ENCODE peak calls at places on chromosomes 4 and X, in ten cellular contexts. One of them, this sample, is unnamed.

GRCh38 chr4:26717332-26717731 is 133.4 kb downstream of the TBC1D19 start:
- DNase-seq in GM23248: peak
- DNase-seq in AG04450: peak
- DNase-seq in RWPE2: no peak
- DNase-seq in tibial artery: no peak
- DNase-seq in CD4-positive, CD25-positive, alpha-beta regulatory T cell: no peak
- DNase-seq in cardiac fibroblast: peak
- DNase-seq in AG09309: peak
- DNase-seq in AG10803: peak
- DNase-seq in SJSA1: peak
- DNase-seq in this sample: no peak

GRCh38 chrX:114959729-114960128 is 57.7 kb downstream of the IL13RA2 start:
- DNase-seq in GM23248: peak
- DNase-seq in AG04450: no peak
- DNase-seq in RWPE2: no peak
- DNase-seq in tibial artery: no peak
- DNase-seq in CD4-positive, CD25-positive, alpha-beta regulatory T cell: no peak
- DNase-seq in cardiac fibroblast: peak
- DNase-seq in AG09309: no peak
- DNase-seq in AG10803: peak
- DNase-seq in SJSA1: no peak
- DNase-seq in this sample: no peak

GRCh38 chr4:142203505-142203904 is 567.1 kb downstream of the IL15 start:
- DNase-seq in GM23248: no peak
- DNase-seq in AG04450: no peak
- DNase-seq in RWPE2: no peak
- DNase-seq in tibial artery: no peak
- DNase-seq in CD4-positive, CD25-positive, alpha-beta regulatory T cell: no peak
- DNase-seq in cardiac fibroblast: no peak
- DNase-seq in AG09309: no peak
- DNase-seq in AG10803: no peak
- DNase-seq in SJSA1: no peak
- DNase-seq in this sample: no peak

GRCh38 chrX:153816821-153817220 is 13.5 kb downstream of the PDZD4 start:
- DNase-seq in GM23248: no peak
- DNase-seq in AG04450: no peak
- DNase-seq in RWPE2: no peak
- DNase-seq in tibial artery: no peak
- DNase-seq in CD4-positive, CD25-positive, alpha-beta regulatory T cell: peak
- DNase-seq in cardiac fibroblast: no peak
- DNase-seq in AG09309: no peak
- DNase-seq in AG10803: no peak
- DNase-seq in SJSA1: no peak
- DNase-seq in this sample: no peak

GRCh38 chr4:88318751-88319350 is 34.5 kb upstream of the PPM1K start:
- DNase-seq in GM23248: peak
- DNase-seq in AG04450: no peak
- DNase-seq in RWPE2: no peak
- DNase-seq in tibial artery: no peak
- DNase-seq in CD4-positive, CD25-positive, alpha-beta regulatory T cell: no peak
- DNase-seq in cardiac fibroblast: peak
- DNase-seq in AG09309: no peak
- DNase-seq in AG10803: no peak
- DNase-seq in SJSA1: no peak
- DNase-seq in this sample: no peak

GRCh38 chrX:99142745-99143144 is 1267.3 kb downstream of the PCDH19 start:
- DNase-seq in GM23248: no peak
- DNase-seq in AG04450: no peak
- DNase-seq in RWPE2: no peak
- DNase-seq in tibial artery: no peak
- DNase-seq in CD4-positive, CD25-positive, alpha-beta regulatory T cell: no peak
- DNase-seq in cardiac fibroblast: no peak
- DNase-seq in AG09309: no peak
- DNase-seq in AG10803: no peak
- DNase-seq in SJSA1: no peak
- DNase-seq in this sample: no peak

GRCh38 chrX:33082371-33082770 is 129.0 kb downstream of the DMD start:
- DNase-seq in GM23248: no peak
- DNase-seq in AG04450: no peak
- DNase-seq in RWPE2: no peak
- DNase-seq in tibial artery: no peak
- DNase-seq in CD4-positive, CD25-positive, alpha-beta regulatory T cell: no peak
- DNase-seq in cardiac fibroblast: no peak
- DNase-seq in AG09309: no peak
- DNase-seq in AG10803: no peak
- DNase-seq in SJSA1: no peak
- DNase-seq in this sample: no peak

GRCh38 chrX:108312938-108313337 is 125.3 kb downstream of the COL4A6 start:
- DNase-seq in GM23248: peak
- DNase-seq in AG04450: no peak
- DNase-seq in RWPE2: peak
- DNase-seq in tibial artery: no peak
- DNase-seq in CD4-positive, CD25-positive, alpha-beta regulatory T cell: no peak
- DNase-seq in cardiac fibroblast: peak
- DNase-seq in AG09309: no peak
- DNase-seq in AG10803: peak
- DNase-seq in SJSA1: peak
- DNase-seq in this sample: no peak

GRCh38 chrX:123203772-123204171 is 19.7 kb downstream of the GRIA3 start:
- DNase-seq in GM23248: no peak
- DNase-seq in AG04450: no peak
- DNase-seq in RWPE2: no peak
- DNase-seq in tibial artery: no peak
- DNase-seq in CD4-positive, CD25-positive, alpha-beta regulatory T cell: no peak
- DNase-seq in cardiac fibroblast: no peak
- DNase-seq in AG09309: no peak
- DNase-seq in AG10803: no peak
- DNase-seq in SJSA1: no peak
- DNase-seq in this sample: no peak

GRCh38 chr4:92235741-92236140 is 68.0 kb upstream of the GRID2 start:
- DNase-seq in GM23248: no peak
- DNase-seq in AG04450: no peak
- DNase-seq in RWPE2: no peak
- DNase-seq in tibial artery: no peak
- DNase-seq in CD4-positive, CD25-positive, alpha-beta regulatory T cell: no peak
- DNase-seq in cardiac fibroblast: peak
- DNase-seq in AG09309: no peak
- DNase-seq in AG10803: no peak
- DNase-seq in SJSA1: no peak
- DNase-seq in this sample: no peak

GRCh38 chrX:123833387-123833786 is 26.5 kb upstream of the XIAP start:
- DNase-seq in GM23248: peak
- DNase-seq in AG04450: peak
- DNase-seq in RWPE2: no peak
- DNase-seq in tibial artery: peak
- DNase-seq in CD4-positive, CD25-positive, alpha-beta regulatory T cell: peak
- DNase-seq in cardiac fibroblast: peak
- DNase-seq in AG09309: no peak
- DNase-seq in AG10803: no peak
- DNase-seq in SJSA1: peak
- DNase-seq in this sample: peak

GRCh38 chr4:25861951-25862410 is 807 bp downstream of the SEL1L3 start:
- DNase-seq in GM23248: peak
- DNase-seq in AG04450: no peak
- DNase-seq in RWPE2: peak
- DNase-seq in tibial artery: no peak
- DNase-seq in CD4-positive, CD25-positive, alpha-beta regulatory T cell: peak
- DNase-seq in cardiac fibroblast: peak
- DNase-seq in AG09309: no peak
- DNase-seq in AG10803: peak
- DNase-seq in SJSA1: no peak
- DNase-seq in this sample: peak

GRCh38 chrX:103398321-103398937 is 22.1 kb downstream of the BEX3 start:
- DNase-seq in GM23248: peak
- DNase-seq in AG04450: no peak
- DNase-seq in RWPE2: no peak
- DNase-seq in tibial artery: no peak
- DNase-seq in CD4-positive, CD25-positive, alpha-beta regulatory T cell: no peak
- DNase-seq in cardiac fibroblast: peak
- DNase-seq in AG09309: peak
- DNase-seq in AG10803: peak
- DNase-seq in SJSA1: peak
- DNase-seq in this sample: no peak

GRCh38 chrX:13750204-13750603 is 15.7 kb downstream of the OFD1 start:
- DNase-seq in GM23248: peak
- DNase-seq in AG04450: no peak
- DNase-seq in RWPE2: no peak
- DNase-seq in tibial artery: no peak
- DNase-seq in CD4-positive, CD25-positive, alpha-beta regulatory T cell: peak
- DNase-seq in cardiac fibroblast: peak
- DNase-seq in AG09309: no peak
- DNase-seq in AG10803: peak
- DNase-seq in SJSA1: no peak
- DNase-seq in this sample: peak

GRCh38 chr4:136183513-136183912 is 1348.8 kb downstream of the PCDH18 start:
- DNase-seq in GM23248: no peak
- DNase-seq in AG04450: no peak
- DNase-seq in RWPE2: no peak
- DNase-seq in tibial artery: no peak
- DNase-seq in CD4-positive, CD25-positive, alpha-beta regulatory T cell: no peak
- DNase-seq in cardiac fibroblast: no peak
- DNase-seq in AG09309: no peak
- DNase-seq in AG10803: no peak
- DNase-seq in SJSA1: no peak
- DNase-seq in this sample: no peak

GRCh38 chrX:130130990-130131389 is 20.7 kb upstream of the ELF4 start:
- DNase-seq in GM23248: no peak
- DNase-seq in AG04450: no peak
- DNase-seq in RWPE2: no peak
- DNase-seq in tibial artery: no peak
- DNase-seq in CD4-positive, CD25-positive, alpha-beta regulatory T cell: no peak
- DNase-seq in cardiac fibroblast: no peak
- DNase-seq in AG09309: no peak
- DNase-seq in AG10803: no peak
- DNase-seq in SJSA1: no peak
- DNase-seq in this sample: no peak

GRCh38 chr4:40594261-40595178 is 35.1 kb downstream of the RBM47 start:
- DNase-seq in GM23248: peak
- DNase-seq in AG04450: no peak
- DNase-seq in RWPE2: no peak
- DNase-seq in tibial artery: no peak
- DNase-seq in CD4-positive, CD25-positive, alpha-beta regulatory T cell: no peak
- DNase-seq in cardiac fibroblast: peak
- DNase-seq in AG09309: peak
- DNase-seq in AG10803: peak
- DNase-seq in SJSA1: no peak
- DNase-seq in this sample: no peak

GRCh38 chr4:55435136-55435535 is 39.4 kb downstream of the TMEM165 start:
- DNase-seq in GM23248: peak
- DNase-seq in AG04450: no peak
- DNase-seq in RWPE2: no peak
- DNase-seq in tibial artery: no peak
- DNase-seq in CD4-positive, CD25-positive, alpha-beta regulatory T cell: peak
- DNase-seq in cardiac fibroblast: peak
- DNase-seq in AG09309: no peak
- DNase-seq in AG10803: no peak
- DNase-seq in SJSA1: no peak
- DNase-seq in this sample: no peak

GRCh38 chr4:69759189-69759604 is 1.2 kb downstream of the SULT1B1 start:
- DNase-seq in GM23248: peak
- DNase-seq in AG04450: no peak
- DNase-seq in RWPE2: no peak
- DNase-seq in tibial artery: no peak
- DNase-seq in CD4-positive, CD25-positive, alpha-beta regulatory T cell: peak
- DNase-seq in cardiac fibroblast: no peak
- DNase-seq in AG09309: no peak
- DNase-seq in AG10803: no peak
- DNase-seq in SJSA1: no peak
- DNase-seq in this sample: no peak
- H3K4me3 ChIP-seq in GM23248: no peak
- H3K4me3 ChIP-seq in AG04450: no peak
- H3K4me3 ChIP-seq in RWPE2: no peak
- H3K4me3 ChIP-seq in tibial artery: no peak
- H3K4me3 ChIP-seq in CD4-positive, CD25-positive, alpha-beta regulatory T cell: peak
- H3K4me3 ChIP-seq in cardiac fibroblast: no peak
- H3K4me3 ChIP-seq in AG09309: no peak
- H3K4me3 ChIP-seq in AG10803: no peak
- H3K4me3 ChIP-seq in SJSA1: no peak
- H3K4me3 ChIP-seq in this sample: no peak

GRCh38 chr4:3123201-3123671 is 48.8 kb downstream of the HTT start:
- DNase-seq in GM23248: peak
- DNase-seq in AG04450: no peak
- DNase-seq in RWPE2: no peak
- DNase-seq in tibial artery: no peak
- DNase-seq in CD4-positive, CD25-positive, alpha-beta regulatory T cell: no peak
- DNase-seq in cardiac fibroblast: peak
- DNase-seq in AG09309: no peak
- DNase-seq in AG10803: peak
- DNase-seq in SJSA1: no peak
- DNase-seq in this sample: no peak
- H3K4me3 ChIP-seq in GM23248: no peak
- H3K4me3 ChIP-seq in AG04450: no peak
- H3K4me3 ChIP-seq in RWPE2: no peak
- H3K4me3 ChIP-seq in tibial artery: no peak
- H3K4me3 ChIP-seq in CD4-positive, CD25-positive, alpha-beta regulatory T cell: no peak
- H3K4me3 ChIP-seq in cardiac fibroblast: no peak
- H3K4me3 ChIP-seq in AG09309: no peak
- H3K4me3 ChIP-seq in AG10803: no peak
- H3K4me3 ChIP-seq in SJSA1: no peak
- H3K4me3 ChIP-seq in this sample: no peak

DNA sequence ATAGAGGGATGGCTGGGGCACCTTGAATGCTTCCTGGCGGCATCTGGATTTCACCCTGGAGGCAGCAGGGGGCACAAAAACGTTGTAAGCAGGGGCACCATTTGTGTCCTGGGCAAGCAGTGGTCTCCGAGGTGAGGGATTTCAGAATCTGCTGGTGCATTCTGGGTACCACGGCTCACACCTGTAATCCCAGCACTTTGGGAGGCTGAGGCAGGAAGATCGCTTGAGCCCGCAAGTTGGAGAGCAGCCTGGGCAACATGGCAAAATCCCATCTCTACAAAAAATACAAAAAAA is 16.8 kb upstream of the TBC1D14 start:
- DNase-seq in GM23248: no peak
- DNase-seq in AG04450: no peak
- DNase-seq in RWPE2: no peak
- DNase-seq in tibial artery: no peak
- DNase-seq in CD4-positive, CD25-positive, alpha-beta regulatory T cell: no peak
- DNase-seq in cardiac fibroblast: no peak
- DNase-seq in AG09309: no peak
- DNase-seq in AG10803: no peak
- DNase-seq in SJSA1: no peak
- DNase-seq in this sample: no peak
- H3K4me3 ChIP-seq in GM23248: no peak
- H3K4me3 ChIP-seq in AG04450: no peak
- H3K4me3 ChIP-seq in RWPE2: no peak
- H3K4me3 ChIP-seq in tibial artery: no peak
- H3K4me3 ChIP-seq in CD4-positive, CD25-positive, alpha-beta regulatory T cell: no peak
- H3K4me3 ChIP-seq in cardiac fibroblast: no peak
- H3K4me3 ChIP-seq in AG09309: no peak
- H3K4me3 ChIP-seq in AG10803: no peak
- H3K4me3 ChIP-seq in SJSA1: no peak
- H3K4me3 ChIP-seq in this sample: no peak

DNA sequence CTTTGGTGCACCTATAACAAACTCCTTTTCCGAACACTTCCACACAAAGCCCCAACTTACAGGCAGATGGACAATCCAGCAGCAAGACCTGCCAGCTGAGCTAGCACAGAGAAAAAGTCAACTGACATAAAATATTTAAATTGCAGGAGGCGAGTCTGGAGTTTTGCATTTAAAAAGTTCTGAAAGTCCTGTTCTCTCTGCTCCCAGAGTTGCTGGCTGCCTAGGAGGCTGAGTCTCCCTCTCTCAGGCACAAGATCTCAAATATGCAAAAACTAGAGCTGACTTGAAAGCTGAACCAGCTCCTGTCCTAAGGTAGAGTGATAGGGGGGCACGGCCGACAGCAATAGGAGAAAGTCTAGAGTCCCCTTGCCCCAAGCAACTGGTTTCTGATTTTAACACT is 1.1 kb downstream of the LDB2 start:
- DNase-seq in GM23248: peak
- DNase-seq in AG04450: no peak
- DNase-seq in RWPE2: no peak
- DNase-seq in tibial artery: no peak
- DNase-seq in CD4-positive, CD25-positive, alpha-beta regulatory T cell: no peak
- DNase-seq in cardiac fibroblast: no peak
- DNase-seq in AG09309: no peak
- DNase-seq in AG10803: no peak
- DNase-seq in SJSA1: no peak
- DNase-seq in this sample: peak
- H3K4me3 ChIP-seq in GM23248: peak
- H3K4me3 ChIP-seq in AG04450: peak
- H3K4me3 ChIP-seq in RWPE2: no peak
- H3K4me3 ChIP-seq in tibial artery: peak
- H3K4me3 ChIP-seq in CD4-positive, CD25-positive, alpha-beta regulatory T cell: no peak
- H3K4me3 ChIP-seq in cardiac fibroblast: peak
- H3K4me3 ChIP-seq in AG09309: peak
- H3K4me3 ChIP-seq in AG10803: peak
- H3K4me3 ChIP-seq in SJSA1: peak
- H3K4me3 ChIP-seq in this sample: peak